ENCODE peak calls at places on chromosome 17, in seven cellular contexts. U is nephron progenitor cell, C is adrenal gland, P is fibroblast of pulmonary artery, V is ovary, R is sigmoid colon, N is cardiac fibroblast. M is an unnamed sample.

GRCh38 chr17:39617446-39618251 is 9.1 kb upstream of the PPP1R1B start:
- DNase-seq in U (peak; percentile 58), C (peak; percentile 76), P (peak; percentile 57), V (peak; percentile 43), R (peak; percentile 85), N (peak; percentile 28), M (no peak)

GRCh38 chr17:14779236-14779635 is 478.4 kb downstream of the HS3ST3B1 start:
- DNase-seq in U (no peak), C (no peak), P (no peak), V (no peak), R (no peak), N (no peak), M (no peak)

GRCh38 chr17:81867952-81868673 is 3.0 kb downstream of the ARHGDIA start:
- DNase-seq in U (no peak), C (no peak), P (no peak), V (no peak), R (no peak), N (no peak), M (no peak)

GRCh38 chr17:37461668-37462067 is 28.0 kb upstream of the DUSP14 start:
- DNase-seq in U (no peak), C (no peak), P (no peak), V (no peak), R (no peak), N (peak; percentile 16), M (no peak)

GRCh38 chr17:4215882-4216411 is 47.8 kb downstream of the ANKFY1 start:
- DNase-seq in U (no peak), C (no peak), P (no peak), V (no peak), R (no peak), N (peak; percentile 43), M (no peak)

GRCh38 chr17:40548491-40548981 is 16.7 kb downstream of the CCR7 start:
- DNase-seq in U (no peak), C (no peak), P (no peak), V (no peak), R (no peak), N (no peak), M (peak; percentile 32)

GRCh38 chr17:43844241-43844640 is 2.7 kb upstream of the CD300LG start:
- DNase-seq in U (no peak), C (no peak), P (no peak), V (no peak), R (peak; percentile 45), N (no peak), M (no peak)

GRCh38 chr17:3962217-3963069 is 1.8 kb downstream of the ATP2A3 start:
- DNase-seq in U (no peak), C (no peak), P (no peak), V (no peak), R (no peak), N (no peak), M (no peak)

GRCh38 chr17:35947156-35947585 is 3.7 kb upstream of the LYZL6 start:
- DNase-seq in U (peak; percentile 66), C (peak; percentile 67), P (peak; percentile 52), V (no peak), R (no peak), N (peak; percentile 54), M (no peak)

GRCh38 chr17:82970818-82971610 is 108.4 kb upstream of the METRNL start:
- DNase-seq in U (no peak), C (peak; percentile 24), P (no peak), V (no peak), R (no peak), N (no peak), M (no peak)

GRCh38 chr17:42598905-42599304 is 10.3 kb downstream of the RETREG3 start:
- DNase-seq in U (no peak), C (peak; percentile 50), P (no peak), V (no peak), R (peak; percentile 62), N (peak; percentile 25), M (no peak)

GRCh38 chr17:40159456-40159855 is 17.8 kb upstream of the RAPGEFL1 start:
- DNase-seq in U (no peak), C (no peak), P (no peak), V (no peak), R (no peak), N (no peak), M (no peak)

GRCh38 chr17:36089888-36090836 is at the start of gene CCL3:
- DNase-seq in U (no peak), C (peak; percentile 63), P (no peak), V (no peak), R (no peak), N (peak; percentile 6), M (no peak)

GRCh38 chr17:66416207-66416940 is 114.0 kb downstream of the PRKCA start:
- DNase-seq in U (no peak), C (no peak), P (no peak), V (no peak), R (no peak), N (no peak), M (no peak)

GRCh38 chr17:69287168-69287567 is 39.8 kb downstream of the ABCA5 start:
- DNase-seq in U (no peak), C (no peak), P (no peak), V (no peak), R (no peak), N (peak; percentile 58), M (no peak)

GRCh38 chr17:69117855-69118758 is 23.6 kb downstream of the ABCA6 start:
- DNase-seq in U (no peak), C (no peak), P (no peak), V (no peak), R (no peak), N (no peak), M (no peak)

GRCh38 chr17:62162898-62163297 is 97.8 kb upstream of the MED13 start:
- DNase-seq in U (no peak), C (no peak), P (no peak), V (no peak), R (no peak), N (no peak), M (no peak)

GRCh38 chr17:67246398-67246647 is 1.3 kb upstream of the HELZ start:
- DNase-seq in U (no peak), C (no peak), P (peak; percentile 21), V (no peak), R (no peak), N (no peak), M (peak; percentile 30)

GRCh38 chr17:63622571-63623390 is 564 bp downstream of the MAP3K3 start:
- DNase-seq in U (peak; percentile 74), C (peak; percentile 80), P (peak; percentile 67), V (peak; percentile 43), R (peak; percentile 86), N (peak; percentile 68), M (peak; percentile 65)

GRCh38 chr17:32111141-32111771 is 31.0 kb upstream of the RHOT1 start:
- DNase-seq in U (no peak), C (peak; percentile 66), P (peak; percentile 70), V (peak; percentile 78), R (peak; percentile 82), N (peak; percentile 69), M (no peak)

GRCh38 chr17:17785407-17785806 is 51.4 kb downstream of the SREBF1 start:
- DNase-seq in U (no peak), C (peak; percentile 72), P (no peak), V (no peak), R (no peak), N (no peak), M (no peak)

GRCh38 chr17:79251824-79252223 is 177.2 kb downstream of the ENGASE start:
- DNase-seq in U (no peak), C (no peak), P (no peak), V (no peak), R (no peak), N (no peak), M (no peak)
- TF ChIP-seq CTCF in U (no peak), C (no peak), P (no peak), V (no peak), R (no peak), N (no peak), M (no peak)

DNA sequence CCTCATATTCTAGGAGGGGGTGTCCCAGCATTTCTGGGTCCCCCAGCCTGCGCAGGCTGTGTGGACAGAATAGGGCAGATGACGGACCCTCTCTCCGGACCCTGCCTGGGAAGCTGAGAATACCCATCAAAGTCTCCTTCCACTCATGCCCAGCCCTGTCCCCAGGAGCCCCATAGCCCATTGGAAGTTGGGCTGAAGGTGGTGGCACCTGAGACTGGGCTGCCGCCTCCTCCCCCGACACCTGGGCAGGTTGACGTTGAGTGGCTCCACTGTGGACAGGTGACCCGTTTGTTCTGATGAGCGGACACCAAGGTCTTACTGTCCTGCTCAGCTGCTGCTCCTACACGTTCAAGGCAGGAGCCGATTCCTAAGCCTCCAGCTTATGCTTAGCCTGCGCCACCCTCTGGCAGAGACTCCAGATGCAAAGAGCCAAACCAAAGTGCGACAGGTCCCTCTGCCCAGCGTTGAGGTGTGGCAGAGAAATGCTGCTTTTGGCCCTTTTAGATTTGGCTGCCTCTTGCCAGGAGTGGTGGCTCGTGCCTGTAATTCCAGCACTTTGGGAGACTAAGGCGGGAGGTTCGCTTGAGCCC is 11.6 kb downstream of the STH start:
- DNase-seq in U (no peak), C (no peak), P (no peak), V (no peak), R (no peak), N (no peak), M (no peak)
- TF ChIP-seq CTCF in U (no peak), C (no peak), P (no peak), V (no peak), R (no peak), N (no peak), M (no peak)

DNA sequence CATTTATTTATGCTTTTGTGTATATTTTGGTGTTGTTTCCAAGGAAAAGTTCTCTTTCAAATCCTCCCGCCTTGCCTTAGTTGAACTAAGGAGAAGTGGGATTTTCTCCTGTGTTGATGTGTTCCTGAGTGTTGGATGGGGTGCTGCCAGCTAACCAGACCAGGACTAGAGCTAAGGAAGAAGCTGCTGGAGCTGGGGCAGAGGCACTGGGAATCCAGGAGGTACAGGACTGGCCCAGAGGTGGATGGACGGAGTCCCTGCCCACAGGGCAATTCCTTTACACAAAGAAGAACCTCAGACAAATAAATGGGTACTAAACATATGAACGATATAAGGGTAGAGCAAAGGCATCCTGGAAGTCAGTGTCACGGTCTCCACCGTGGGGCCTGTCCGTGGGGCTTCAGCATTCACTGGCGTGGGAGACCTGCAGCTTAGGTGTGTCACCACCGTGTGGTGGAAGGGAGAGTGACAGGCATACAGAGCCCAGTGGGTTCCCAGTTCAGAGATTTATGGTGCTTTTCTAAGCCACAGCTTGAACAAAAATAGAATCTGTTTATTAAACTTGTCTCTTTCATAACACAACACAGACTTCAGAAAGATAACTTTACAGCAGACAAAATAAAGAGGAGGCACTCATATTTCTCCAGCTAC is 270.7 kb downstream of the NTN1 start:
- DNase-seq in U (peak; percentile 41), C (peak; percentile 59), P (peak; percentile 30), V (peak; percentile 33), R (peak; percentile 83), N (peak; percentile 33), M (peak; percentile 60)
- TF ChIP-seq CTCF in U (peak; percentile 65), C (peak; percentile 54), P (peak; percentile 67), V (peak; percentile 28), R (peak; percentile 72), N (peak; percentile 69), M (peak; percentile 62)

GRCh38 chr17:47660064-47660492 is 10.4 kb downstream of the KPNB1 start:
- DNase-seq in U (no peak), C (no peak), P (no peak), V (no peak), R (no peak), N (no peak), M (no peak)
- TF ChIP-seq CTCF in U (no peak), C (peak; percentile 10), P (no peak), V (no peak), R (no peak), N (no peak), M (no peak)

GRCh38 chr17:51860934-51861561 is 297.5 kb downstream of the CA10 start:
- DNase-seq in U (peak; percentile 69), C (peak; percentile 77), P (peak; percentile 16), V (no peak), R (no peak), N (peak; percentile 18), M (no peak)
- TF ChIP-seq CTCF in U (peak; percentile 79), C (no peak), P (peak; percentile 47), V (no peak), R (no peak), N (peak; percentile 14), M (peak; percentile 42)

M was measured in right atrium auricular region.